ENCODE peak calls at places on chromosomes 11 and 22, in five cellular contexts. U, I, Z, M and O are unnamed samples.
A peak's percentile ranks its signal among the peaks of the same experiment; 100 is the strongest.

GRCh38 chr11:69172674-69173073 is 16.9 kb downstream of the SMIM38 start:
- DNase-seq in U (no peak), M (no peak), I (no peak), Z (peak; percentile 4), O (no peak)

GRCh38 chr11:94938399-94939055 is 34.8 kb downstream of the CWC15 start:
- DNase-seq in U (peak; percentile 85), M (no peak), Z (no peak), I (peak; percentile 25), O (no peak)

GRCh38 chr11:132409591-132410375 is 1039.4 kb downstream of the NTM start:
- DNase-seq in U (no peak), Z (no peak), I (no peak), M (no peak), O (no peak)

GRCh38 chr22:26481694-26482093 is 1.9 kb downstream of the HPS4 start:
- DNase-seq in U (no peak), Z (no peak), M (no peak), I (no peak), O (no peak)

GRCh38 chr11:125402436-125402835 is 93.6 kb downstream of the FEZ1 start:
- DNase-seq in Z (no peak), M (peak; percentile 27), I (no peak), U (peak; percentile 75), O (no peak)

GRCh38 chr11:69834251-69834650 is 15.0 kb upstream of the FGF3 start:
- DNase-seq in M (no peak), I (no peak), U (no peak), Z (peak; percentile 10), O (no peak)

GRCh38 chr22:38412435-38413084 is 42.4 kb downstream of the KCNJ4 start:
- DNase-seq in U (no peak), M (no peak), Z (no peak), I (no peak), O (peak; percentile 34)

GRCh38 chr11:2572491-2573239 is 127.1 kb downstream of the KCNQ1OT1 start:
- DNase-seq in Z (peak; percentile 23), M (no peak), U (no peak), I (no peak), O (peak; percentile 17)

GRCh38 chr11:127651175-127651887 is 650.8 kb upstream of the KIRREL3 start:
- DNase-seq in M (no peak), U (peak; percentile 83), I (no peak), Z (no peak), O (no peak)